ENCODE peak calls at places on chromosomes 5 and 9, in nine cellular contexts. One of them, this sample, is unnamed.

GRCh38 chr9:22683393-22684075 is 236.9 kb downstream of the DMRTA1 start:
- DNase-seq in K562: no peak
- DNase-seq in hepatocyte: no peak
- DNase-seq in choroid plexus epithelial cell: peak
- DNase-seq in lung: no peak
- DNase-seq in BJ: peak
- DNase-seq in astrocyte of the spinal cord: peak
- DNase-seq in bronchial epithelial cell: peak
- DNase-seq in Peyer's patch: no peak
- DNase-seq in this sample: peak

GRCh38 chr5:157563373-157564148 is 12.0 kb downstream of the ADAM19 start:
- DNase-seq in hepatocyte: no peak
- DNase-seq in choroid plexus epithelial cell: peak
- DNase-seq in Peyer's patch: no peak
- DNase-seq in lung: no peak
- DNase-seq in astrocyte of the spinal cord: peak
- DNase-seq in BJ: peak
- DNase-seq in K562: no peak
- DNase-seq in bronchial epithelial cell: no peak
- DNase-seq in this sample: no peak

GRCh38 chr5:147918101-147918500 is 11.8 kb upstream of the C5orf46 start:
- DNase-seq in bronchial epithelial cell: peak
- DNase-seq in astrocyte of the spinal cord: peak
- DNase-seq in Peyer's patch: no peak
- DNase-seq in K562: no peak
- DNase-seq in lung: no peak
- DNase-seq in choroid plexus epithelial cell: peak
- DNase-seq in BJ: no peak
- DNase-seq in hepatocyte: no peak
- DNase-seq in this sample: no peak

GRCh38 chr5:138438003-138438723 is 694 bp upstream of the REEP2 start:
- DNase-seq in astrocyte of the spinal cord: no peak
- DNase-seq in Peyer's patch: no peak
- DNase-seq in hepatocyte: no peak
- DNase-seq in BJ: no peak
- DNase-seq in bronchial epithelial cell: no peak
- DNase-seq in lung: no peak
- DNase-seq in K562: no peak
- DNase-seq in choroid plexus epithelial cell: no peak
- DNase-seq in this sample: no peak

GRCh38 chr5:139147743-139148079 is 50.5 kb downstream of the SIL1 start:
- DNase-seq in choroid plexus epithelial cell: peak
- DNase-seq in hepatocyte: peak
- DNase-seq in bronchial epithelial cell: peak
- DNase-seq in astrocyte of the spinal cord: peak
- DNase-seq in Peyer's patch: no peak
- DNase-seq in BJ: no peak
- DNase-seq in lung: peak
- DNase-seq in K562: no peak
- DNase-seq in this sample: peak

GRCh38 chr5:134122530-134122929 is 8.0 kb downstream of the TCF7 start:
- DNase-seq in lung: no peak
- DNase-seq in astrocyte of the spinal cord: no peak
- DNase-seq in choroid plexus epithelial cell: no peak
- DNase-seq in hepatocyte: no peak
- DNase-seq in K562: no peak
- DNase-seq in Peyer's patch: peak
- DNase-seq in BJ: no peak
- DNase-seq in bronchial epithelial cell: no peak
- DNase-seq in this sample: no peak

GRCh38 chr5:43313854-43314457 is 744 bp upstream of the HMGCS1 start:
- DNase-seq in lung: no peak
- DNase-seq in BJ: no peak
- DNase-seq in K562: peak
- DNase-seq in choroid plexus epithelial cell: peak
- DNase-seq in astrocyte of the spinal cord: no peak
- DNase-seq in hepatocyte: peak
- DNase-seq in Peyer's patch: no peak
- DNase-seq in bronchial epithelial cell: no peak
- DNase-seq in this sample: no peak

GRCh38 chr5:136979131-136979530 is 520.0 kb downstream of the SPOCK1 start:
- DNase-seq in astrocyte of the spinal cord: peak
- DNase-seq in Peyer's patch: no peak
- DNase-seq in lung: no peak
- DNase-seq in BJ: no peak
- DNase-seq in bronchial epithelial cell: peak
- DNase-seq in choroid plexus epithelial cell: no peak
- DNase-seq in hepatocyte: no peak
- DNase-seq in K562: no peak
- DNase-seq in this sample: no peak

GRCh38 chr5:149412783-149413476 is 33.8 kb upstream of the IL17B start:
- DNase-seq in choroid plexus epithelial cell: no peak
- DNase-seq in bronchial epithelial cell: no peak
- DNase-seq in lung: no peak
- DNase-seq in Peyer's patch: no peak
- DNase-seq in hepatocyte: no peak
- DNase-seq in K562: no peak
- DNase-seq in BJ: no peak
- DNase-seq in astrocyte of the spinal cord: no peak
- DNase-seq in this sample: peak

GRCh38 chr5:176646707-176647029 is 616 bp upstream of the TSPAN17 start:
- DNase-seq in lung: no peak
- DNase-seq in hepatocyte: no peak
- DNase-seq in bronchial epithelial cell: no peak
- DNase-seq in Peyer's patch: no peak
- DNase-seq in choroid plexus epithelial cell: no peak
- DNase-seq in astrocyte of the spinal cord: no peak
- DNase-seq in BJ: no peak
- DNase-seq in K562: no peak
- DNase-seq in this sample: no peak

GRCh38 chr5:9596833-9597232 is 33.3 kb downstream of the TAS2R1 start:
- DNase-seq in Peyer's patch: no peak
- DNase-seq in bronchial epithelial cell: no peak
- DNase-seq in lung: no peak
- DNase-seq in K562: no peak
- DNase-seq in hepatocyte: no peak
- DNase-seq in astrocyte of the spinal cord: no peak
- DNase-seq in choroid plexus epithelial cell: no peak
- DNase-seq in BJ: no peak
- DNase-seq in this sample: no peak

GRCh38 chr5:75051217-75051751 is 1.1 kb downstream of the GCNT4 start:
- DNase-seq in Peyer's patch: no peak
- DNase-seq in choroid plexus epithelial cell: no peak
- DNase-seq in lung: no peak
- DNase-seq in astrocyte of the spinal cord: no peak
- DNase-seq in bronchial epithelial cell: no peak
- DNase-seq in hepatocyte: peak
- DNase-seq in BJ: no peak
- DNase-seq in K562: no peak
- DNase-seq in this sample: no peak

GRCh38 chr9:111516061-111516465 is 8.9 kb upstream of the ZNF483 start:
- DNase-seq in bronchial epithelial cell: peak
- DNase-seq in BJ: no peak
- DNase-seq in hepatocyte: no peak
- DNase-seq in choroid plexus epithelial cell: peak
- DNase-seq in astrocyte of the spinal cord: no peak
- DNase-seq in K562: peak
- DNase-seq in Peyer's patch: no peak
- DNase-seq in lung: no peak
- DNase-seq in this sample: peak

GRCh38 chr5:67652212-67652611 is 455.6 kb upstream of the CD180 start:
- DNase-seq in choroid plexus epithelial cell: no peak
- DNase-seq in BJ: no peak
- DNase-seq in Peyer's patch: no peak
- DNase-seq in K562: no peak
- DNase-seq in lung: no peak
- DNase-seq in hepatocyte: no peak
- DNase-seq in astrocyte of the spinal cord: no peak
- DNase-seq in bronchial epithelial cell: no peak
- DNase-seq in this sample: no peak

DNA sequence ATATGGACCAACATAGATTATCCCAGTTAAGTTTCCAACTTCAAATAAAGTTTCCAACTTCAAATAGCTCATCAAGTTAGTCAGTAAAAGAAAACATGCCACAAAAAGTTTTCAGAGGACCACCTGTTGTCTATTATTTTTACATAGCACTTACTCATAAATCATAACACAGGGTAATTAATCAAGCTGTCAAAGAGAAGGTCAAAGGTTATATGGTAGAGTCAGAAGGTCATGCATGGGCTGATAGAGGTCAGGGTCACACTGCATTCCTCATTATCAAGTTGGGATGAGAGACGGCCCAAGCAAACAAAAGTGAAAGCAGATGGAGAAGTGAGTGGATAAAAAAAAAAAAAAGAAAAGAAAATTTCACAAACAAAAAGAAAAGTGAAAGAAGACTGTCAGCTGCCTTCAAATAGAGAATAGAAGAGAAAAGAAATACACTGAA is 145.5 kb upstream of the POU5F2 start:
- DNase-seq in bronchial epithelial cell: no peak
- DNase-seq in BJ: no peak
- DNase-seq in Peyer's patch: no peak
- DNase-seq in choroid plexus epithelial cell: peak
- DNase-seq in hepatocyte: no peak
- DNase-seq in K562: no peak
- DNase-seq in astrocyte of the spinal cord: peak
- DNase-seq in lung: no peak
- DNase-seq in this sample: peak
- H3K4me3 ChIP-seq in bronchial epithelial cell: no peak
- H3K4me3 ChIP-seq in BJ: no peak
- H3K4me3 ChIP-seq in Peyer's patch: no peak
- H3K4me3 ChIP-seq in choroid plexus epithelial cell: peak
- H3K4me3 ChIP-seq in hepatocyte: no peak
- H3K4me3 ChIP-seq in K562: no peak
- H3K4me3 ChIP-seq in astrocyte of the spinal cord: no peak
- H3K4me3 ChIP-seq in lung: no peak
- H3K4me3 ChIP-seq in this sample: peak

GRCh38 chr9:71901695-71902094 is 9.3 kb downstream of the ABHD17B start:
- DNase-seq in lung: no peak
- DNase-seq in bronchial epithelial cell: no peak
- DNase-seq in hepatocyte: no peak
- DNase-seq in K562: no peak
- DNase-seq in Peyer's patch: no peak
- DNase-seq in astrocyte of the spinal cord: no peak
- DNase-seq in BJ: no peak
- DNase-seq in choroid plexus epithelial cell: no peak
- DNase-seq in this sample: no peak
- TF ChIP-seq CTCF in lung: no peak
- TF ChIP-seq CTCF in bronchial epithelial cell: no peak
- TF ChIP-seq CTCF in hepatocyte: no peak
- TF ChIP-seq CTCF in K562: no peak
- TF ChIP-seq CTCF in Peyer's patch: no peak
- TF ChIP-seq CTCF in astrocyte of the spinal cord: peak
- TF ChIP-seq CTCF in BJ: no peak
- TF ChIP-seq CTCF in choroid plexus epithelial cell: no peak
- TF ChIP-seq CTCF in this sample: no peak

GRCh38 chr9:126615251-126615790 is 1.6 kb downstream of the LMX1B start:
- DNase-seq in choroid plexus epithelial cell: peak
- DNase-seq in Peyer's patch: no peak
- DNase-seq in hepatocyte: peak
- DNase-seq in K562: no peak
- DNase-seq in lung: peak
- DNase-seq in bronchial epithelial cell: peak
- DNase-seq in astrocyte of the spinal cord: no peak
- DNase-seq in BJ: no peak
- DNase-seq in this sample: no peak

GRCh38 chr9:126613656-126614055 is at the start of gene LMX1B:
- DNase-seq in astrocyte of the spinal cord: no peak
- DNase-seq in BJ: no peak
- DNase-seq in lung: no peak
- DNase-seq in choroid plexus epithelial cell: peak
- DNase-seq in hepatocyte: no peak
- DNase-seq in Peyer's patch: no peak
- DNase-seq in K562: no peak
- DNase-seq in bronchial epithelial cell: no peak
- DNase-seq in this sample: peak

GRCh38 chr9:126614088-126614454 is 343 bp downstream of the LMX1B start:
- DNase-seq in K562: no peak
- DNase-seq in bronchial epithelial cell: no peak
- DNase-seq in choroid plexus epithelial cell: no peak
- DNase-seq in hepatocyte: no peak
- DNase-seq in BJ: no peak
- DNase-seq in Peyer's patch: no peak
- DNase-seq in astrocyte of the spinal cord: no peak
- DNase-seq in lung: no peak
- DNase-seq in this sample: no peak

GRCh38 chr9:126615791-126616447 is 2.2 kb downstream of the LMX1B start:
- DNase-seq in K562: no peak
- DNase-seq in Peyer's patch: no peak
- DNase-seq in astrocyte of the spinal cord: no peak
- DNase-seq in bronchial epithelial cell: no peak
- DNase-seq in BJ: no peak
- DNase-seq in lung: no peak
- DNase-seq in choroid plexus epithelial cell: no peak
- DNase-seq in hepatocyte: no peak
- DNase-seq in this sample: no peak

GRCh38 chr9:126614455-126615248 is 924 bp downstream of the LMX1B start:
- DNase-seq in hepatocyte: no peak
- DNase-seq in K562: no peak
- DNase-seq in lung: no peak
- DNase-seq in choroid plexus epithelial cell: no peak
- DNase-seq in astrocyte of the spinal cord: no peak
- DNase-seq in bronchial epithelial cell: no peak
- DNase-seq in Peyer's patch: no peak
- DNase-seq in BJ: no peak
- DNase-seq in this sample: no peak
- H3K4me3 ChIP-seq in hepatocyte: no peak
- H3K4me3 ChIP-seq in K562: no peak
- H3K4me3 ChIP-seq in lung: no peak
- H3K4me3 ChIP-seq in choroid plexus epithelial cell: no peak
- H3K4me3 ChIP-seq in astrocyte of the spinal cord: peak
- H3K4me3 ChIP-seq in bronchial epithelial cell: no peak
- H3K4me3 ChIP-seq in Peyer's patch: no peak
- H3K4me3 ChIP-seq in BJ: no peak
- H3K4me3 ChIP-seq in this sample: no peak

DNA sequence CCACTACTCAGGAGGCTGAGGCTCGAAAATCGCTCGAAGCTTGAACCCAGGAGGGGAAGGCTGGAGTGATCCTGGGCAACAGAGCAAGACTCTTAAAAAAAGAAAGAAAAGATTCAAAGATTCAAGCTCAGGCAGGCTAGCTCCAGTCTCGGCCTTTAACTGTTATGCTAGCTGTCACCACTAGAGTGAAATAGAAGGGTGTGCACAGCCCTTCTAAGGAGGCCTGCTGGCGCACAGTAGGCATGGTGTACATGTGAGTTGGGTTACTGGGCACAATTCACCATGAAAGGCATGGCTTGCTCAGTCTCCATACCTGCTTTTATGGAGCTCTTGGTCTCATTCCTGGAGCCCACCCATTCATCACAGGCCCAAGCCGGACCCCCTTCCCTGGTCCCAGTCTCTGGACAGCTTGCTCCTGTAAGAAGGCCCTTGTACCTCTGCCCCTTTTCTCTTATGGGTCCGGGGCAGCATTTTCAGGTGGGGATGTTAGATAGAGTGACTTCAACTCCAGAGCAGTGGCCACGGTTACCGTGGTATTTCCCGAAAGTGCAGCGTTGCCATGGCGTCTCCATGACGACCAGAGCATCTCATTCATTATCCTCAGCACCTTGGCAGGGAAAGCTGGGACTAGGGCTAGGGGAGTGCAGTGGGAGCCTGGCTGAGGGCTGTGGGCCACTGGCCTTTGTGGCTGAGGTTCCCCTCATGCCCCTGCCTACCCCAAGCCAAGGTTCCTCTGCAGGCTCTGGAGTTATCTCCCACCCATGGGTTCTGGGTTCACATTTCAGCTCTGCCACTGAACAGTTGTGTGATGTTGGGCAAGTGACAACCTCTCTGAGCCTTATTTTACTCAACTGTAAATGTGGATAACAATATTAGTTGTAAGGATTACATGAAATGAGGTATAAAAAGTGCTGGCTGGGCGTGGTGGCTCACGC is 5.7 kb downstream of the NDST1 start:
- DNase-seq in lung: no peak
- DNase-seq in Peyer's patch: no peak
- DNase-seq in choroid plexus epithelial cell: no peak
- DNase-seq in astrocyte of the spinal cord: peak
- DNase-seq in K562: peak
- DNase-seq in bronchial epithelial cell: no peak
- DNase-seq in BJ: no peak
- DNase-seq in hepatocyte: no peak
- DNase-seq in this sample: no peak
- TF ChIP-seq CTCF in lung: no peak
- TF ChIP-seq CTCF in Peyer's patch: peak
- TF ChIP-seq CTCF in choroid plexus epithelial cell: peak
- TF ChIP-seq CTCF in astrocyte of the spinal cord: peak
- TF ChIP-seq CTCF in K562: peak
- TF ChIP-seq CTCF in bronchial epithelial cell: peak
- TF ChIP-seq CTCF in BJ: peak
- TF ChIP-seq CTCF in hepatocyte: no peak
- TF ChIP-seq CTCF in this sample: peak

This sample was measured in fibroblast of villous mesenchyme.